ENCODE peak calls at places on chromosomes 5 and 9, in nine cellular contexts. F is stomach, Z is RWPE1, A is H9, I is lower leg skin, D is AG04449, W is left lung, U is AG09309, C is HL-60. Q is an unnamed sample.

GRCh38 chr9:134500931-134501265 is 140.7 kb upstream of the COL5A1 start:
- DNase-seq in W (peak), F (no peak), Z (no peak), U (no peak), D (no peak), I (no peak), C (no peak), A (no peak), Q (no peak)

GRCh38 chr5:139903805-139904565 is 108.4 kb downstream of the PSD2 start:
- DNase-seq in D (no peak), A (peak), W (peak), Z (no peak), I (peak), F (no peak), U (no peak), C (no peak), Q (no peak)

GRCh38 chr5:53917095-53917494 is 356.7 kb downstream of the NDUFS4 start:
- DNase-seq in D (peak), Z (peak), U (peak), W (no peak), C (no peak), A (no peak), F (no peak), I (no peak), Q (no peak)

GRCh38 chr9:74006935-74007334 is 490.2 kb upstream of the RORB start:
- DNase-seq in U (no peak), C (no peak), W (no peak), D (no peak), F (no peak), Z (peak), I (no peak), A (peak), Q (no peak)

GRCh38 chr5:66843065-66843464 is 246.9 kb downstream of the MAST4 start:
- DNase-seq in Z (no peak), U (no peak), I (no peak), D (no peak), C (no peak), A (no peak), F (no peak), W (no peak), Q (no peak)

GRCh38 chr5:157164521-157164920 is 1.5 kb downstream of the GARIN3 start:
- DNase-seq in U (no peak), C (no peak), Z (no peak), D (no peak), W (no peak), F (no peak), I (no peak), A (no peak), Q (no peak)

GRCh38 chr5:72013741-72014703 is 93.3 kb upstream of the MAP1B start:
- DNase-seq in Z (no peak), D (no peak), C (no peak), I (no peak), A (no peak), U (no peak), W (no peak), F (no peak), Q (no peak)

GRCh38 chr9:31336391-31336790 is 1048.1 kb upstream of the ACO1 start:
- DNase-seq in I (no peak), U (no peak), C (no peak), W (no peak), F (no peak), D (no peak), A (no peak), Z (no peak), Q (no peak)

GRCh38 chr9:69817202-69817601 is 3.4 kb upstream of the CFAP95 start:
- DNase-seq in U (no peak), D (no peak), A (no peak), Z (no peak), F (no peak), C (no peak), I (no peak), W (no peak), Q (no peak)

GRCh38 chr9:116900007-116900367 is 212.9 kb downstream of the TRIM32 start:
- DNase-seq in Z (no peak), A (no peak), D (no peak), F (no peak), W (no peak), U (no peak), I (no peak), C (no peak), Q (no peak)

GRCh38 chr9:75410405-75410804 is 322.1 kb downstream of the OSTF1 start:
- DNase-seq in W (no peak), C (no peak), A (no peak), U (no peak), D (no peak), I (no peak), F (no peak), Z (no peak), Q (no peak)

GRCh38 chr9:36928670-36929349 is 105.3 kb downstream of the PAX5 start:
- DNase-seq in F (no peak), C (no peak), U (peak), I (no peak), Z (peak), D (no peak), W (no peak), A (no peak), Q (no peak)

GRCh38 chr5:59506285-59506877 is 387.1 kb downstream of the PDE4D start:
- DNase-seq in W (no peak), I (no peak), D (no peak), Z (peak), U (no peak), A (no peak), C (no peak), F (no peak), Q (no peak)

DNA sequence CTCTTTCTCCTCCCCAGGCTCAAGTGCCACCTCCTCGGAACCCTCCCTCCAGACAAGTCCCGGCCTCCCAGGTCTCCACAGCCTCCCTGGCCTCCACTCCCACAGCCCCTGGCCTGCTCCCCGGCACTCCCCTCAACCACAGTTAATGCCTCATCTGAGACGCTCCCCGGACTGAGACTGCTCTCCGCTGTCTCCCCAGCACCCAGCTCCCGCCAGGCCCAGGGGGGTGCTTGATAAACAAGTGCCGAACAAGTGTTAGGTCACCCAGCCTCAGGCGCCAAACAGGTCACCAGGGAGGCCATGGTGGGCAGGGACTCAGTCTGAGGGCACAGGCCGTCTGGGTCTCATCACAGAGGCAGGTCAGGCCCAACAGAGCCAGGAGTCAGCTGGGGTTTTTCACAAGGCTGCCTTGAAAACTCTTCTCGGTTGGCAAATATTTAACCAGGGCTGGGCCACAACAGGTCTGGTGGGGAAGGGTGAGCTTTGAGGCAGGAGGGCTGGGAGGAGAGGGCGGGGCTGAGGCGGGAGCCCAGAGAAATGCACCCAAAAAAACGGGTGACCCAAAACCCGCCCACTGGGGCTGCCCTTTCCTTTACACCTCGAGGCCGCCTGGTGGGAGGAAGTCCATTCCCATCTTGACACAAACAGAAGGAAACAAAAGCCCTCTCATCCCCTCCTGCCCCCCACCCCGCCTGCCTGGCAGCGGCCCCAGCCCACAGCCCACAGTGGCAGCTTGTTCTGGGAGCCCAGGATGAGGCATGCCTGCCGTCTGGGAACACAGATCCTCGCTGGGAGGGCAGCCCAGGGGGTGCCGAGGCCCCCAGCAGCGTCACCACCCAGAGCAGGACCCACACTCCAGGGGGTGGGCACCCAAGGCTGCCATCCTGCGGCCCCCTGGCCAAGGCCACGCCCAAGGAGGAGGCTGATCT is 66.6 kb upstream of the STXBP1 start:
- DNase-seq in I (no peak), U (no peak), W (peak), F (peak), D (no peak), A (no peak), C (no peak), Z (peak), Q (no peak)
- TF ChIP-seq CTCF in I (no peak), U (peak), W (no peak), F (no peak), D (no peak), A (no peak), C (no peak), Z (no peak), Q (no peak)

GRCh38 chr5:81884871-81885270 is 87.0 kb upstream of the ATG10 start:
- DNase-seq in W (no peak), I (no peak), A (no peak), D (no peak), F (no peak), C (no peak), Z (no peak), U (no peak), Q (no peak)
- TF ChIP-seq CTCF in W (no peak), I (no peak), A (no peak), D (no peak), F (no peak), C (no peak), Z (no peak), U (peak), Q (no peak)

DNA sequence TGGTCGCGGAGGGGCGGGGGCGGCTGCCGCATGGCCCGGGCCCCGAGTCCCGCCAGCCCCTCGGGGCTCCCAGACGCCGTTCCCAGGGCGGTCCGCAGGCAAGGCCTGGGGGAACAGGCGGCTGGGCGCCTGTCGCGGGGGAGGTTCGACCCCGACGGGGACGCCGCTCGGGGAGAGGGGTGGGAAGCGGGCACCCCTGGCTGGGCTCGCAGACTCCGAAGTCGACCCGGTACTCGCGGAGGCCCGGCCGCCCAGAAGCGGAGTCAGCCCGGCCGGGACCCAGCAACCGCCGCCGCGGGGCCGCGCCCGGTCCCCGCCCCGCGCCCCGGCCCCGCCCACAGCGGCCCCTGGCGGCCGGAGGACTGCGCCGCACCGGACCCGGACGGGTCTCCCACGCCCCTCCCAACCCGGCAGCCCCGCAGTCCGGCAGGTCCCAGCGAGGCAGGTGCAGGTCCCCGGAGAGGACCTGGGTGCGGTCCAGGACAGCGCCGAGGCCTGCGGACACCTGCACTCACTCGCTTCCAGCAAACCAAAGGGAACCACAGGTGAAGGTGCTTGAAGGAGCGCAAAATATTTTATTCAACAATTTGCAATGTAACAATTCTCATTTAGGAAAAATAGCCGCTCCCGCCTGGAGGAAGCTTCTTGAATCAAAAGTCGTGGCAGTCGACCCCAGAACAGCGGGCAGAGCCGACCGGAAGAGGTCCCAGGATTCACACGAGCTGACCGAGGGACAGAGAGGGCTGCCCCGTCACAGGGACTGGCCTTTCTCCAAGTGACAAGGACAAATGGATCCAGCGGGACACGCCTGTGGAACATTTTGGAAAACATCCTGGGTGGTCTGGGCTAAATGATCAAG is at the start of gene INPP5E:
- DNase-seq in D (no peak), I (peak), A (peak), F (peak), C (peak), U (no peak), W (peak), Z (peak), Q (no peak)
- TF ChIP-seq CTCF in D (peak), I (no peak), A (peak), F (peak), C (no peak), U (peak), W (peak), Z (peak), Q (peak)

DNA sequence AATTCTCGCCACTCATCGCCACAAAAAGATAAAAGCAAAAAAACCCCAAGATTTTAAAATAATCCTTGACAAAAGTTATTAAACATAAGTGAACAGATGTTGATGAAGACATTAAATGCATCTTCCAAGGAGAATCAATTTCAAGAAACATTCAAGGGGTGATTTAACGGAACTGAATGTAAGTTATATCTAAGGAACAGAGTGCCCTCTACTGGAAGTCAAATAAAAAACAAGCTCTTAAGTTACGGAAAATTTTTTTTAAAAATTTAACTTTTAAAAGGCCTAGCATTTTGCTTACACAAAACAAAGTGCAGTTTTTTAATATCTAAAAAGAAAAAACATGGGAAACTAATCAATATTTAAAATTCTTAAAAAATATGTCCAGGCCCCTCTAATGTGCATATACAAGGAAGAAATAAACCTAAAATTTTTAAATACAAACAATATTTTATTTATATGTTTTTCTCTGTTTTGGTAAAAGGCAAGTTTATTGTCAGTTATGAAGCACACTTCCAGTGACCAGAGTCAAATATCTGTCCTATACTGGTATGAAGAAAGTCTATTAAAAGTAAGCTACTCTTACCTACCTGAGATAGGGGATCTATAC is 28.0 kb downstream of the TEX10 start:
- DNase-seq in I (no peak), W (no peak), U (peak), F (no peak), C (no peak), D (no peak), Z (peak), A (no peak), Q (no peak)
- TF ChIP-seq CTCF in I (no peak), W (peak), U (peak), F (peak), C (no peak), D (no peak), Z (peak), A (peak), Q (peak)

GRCh38 chr5:138611295-138612220 is 36.4 kb upstream of the HSPA9 start:
- DNase-seq in A (peak), I (no peak), D (no peak), W (no peak), U (no peak), C (no peak), Z (no peak), F (no peak), Q (no peak)
- TF ChIP-seq CTCF in A (peak), I (no peak), D (no peak), W (no peak), U (no peak), C (no peak), Z (no peak), F (no peak), Q (no peak)

DNA sequence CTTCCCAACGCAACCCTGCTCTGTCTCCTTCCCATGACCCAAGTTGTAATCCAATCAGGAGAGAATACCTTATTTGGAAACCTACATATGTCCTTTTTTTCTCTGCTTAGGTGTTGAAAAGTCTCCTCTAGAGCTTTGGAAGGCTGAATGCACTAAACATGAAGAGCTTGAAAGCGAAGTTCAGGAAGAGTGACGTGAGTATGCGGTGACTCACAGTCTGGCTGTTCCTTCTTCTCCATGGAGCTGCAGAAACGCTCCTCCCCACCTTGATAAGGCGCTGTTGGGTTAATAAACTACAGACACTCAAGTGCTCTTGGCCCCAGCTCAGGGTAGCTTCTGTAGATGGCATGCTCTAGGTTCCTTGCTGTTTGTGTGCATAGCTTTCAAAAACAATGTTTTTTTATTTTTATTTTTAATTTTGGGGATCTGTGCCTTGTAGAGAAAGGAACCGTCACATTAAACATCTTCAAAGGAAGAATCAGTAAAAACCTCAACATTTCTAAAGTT is 30.7 kb downstream of the RAI14 start:
- DNase-seq in D (peak), I (peak), Z (peak), A (no peak), C (no peak), U (peak), W (no peak), F (peak), Q (no peak)
- TF ChIP-seq CTCF in D (peak), I (no peak), Z (no peak), A (no peak), C (no peak), U (peak), W (no peak), F (no peak), Q (no peak)

GRCh38 chr5:174187481-174187880 is 142.0 kb downstream of the NSG2 start:
- DNase-seq in C (no peak), A (peak), D (no peak), Z (no peak), F (no peak), W (no peak), I (peak), U (no peak), Q (no peak)

GRCh38 chr5:174188300-174188699 is 142.8 kb downstream of the NSG2 start:
- DNase-seq in A (no peak), U (no peak), F (no peak), W (no peak), Z (no peak), I (peak), D (no peak), C (no peak), Q (no peak)

GRCh38 chr5:174187001-174187400 is 141.5 kb downstream of the NSG2 start:
- DNase-seq in I (peak), W (no peak), U (no peak), A (peak), F (no peak), C (no peak), D (no peak), Z (no peak), Q (no peak)

GRCh38 chr5:174185506-174185905 is 140.0 kb downstream of the NSG2 start:
- DNase-seq in U (no peak), A (peak), F (no peak), D (no peak), I (peak), Z (no peak), W (no peak), C (no peak), Q (no peak)

GRCh38 chr5:174186096-174186495 is 140.6 kb downstream of the NSG2 start:
- DNase-seq in Z (no peak), U (no peak), A (peak), I (peak), D (no peak), C (no peak), F (no peak), W (no peak), Q (no peak)
- TF ChIP-seq CTCF in Z (no peak), U (no peak), A (no peak), I (no peak), D (no peak), C (no peak), F (no peak), W (no peak), Q (no peak)

DNA sequence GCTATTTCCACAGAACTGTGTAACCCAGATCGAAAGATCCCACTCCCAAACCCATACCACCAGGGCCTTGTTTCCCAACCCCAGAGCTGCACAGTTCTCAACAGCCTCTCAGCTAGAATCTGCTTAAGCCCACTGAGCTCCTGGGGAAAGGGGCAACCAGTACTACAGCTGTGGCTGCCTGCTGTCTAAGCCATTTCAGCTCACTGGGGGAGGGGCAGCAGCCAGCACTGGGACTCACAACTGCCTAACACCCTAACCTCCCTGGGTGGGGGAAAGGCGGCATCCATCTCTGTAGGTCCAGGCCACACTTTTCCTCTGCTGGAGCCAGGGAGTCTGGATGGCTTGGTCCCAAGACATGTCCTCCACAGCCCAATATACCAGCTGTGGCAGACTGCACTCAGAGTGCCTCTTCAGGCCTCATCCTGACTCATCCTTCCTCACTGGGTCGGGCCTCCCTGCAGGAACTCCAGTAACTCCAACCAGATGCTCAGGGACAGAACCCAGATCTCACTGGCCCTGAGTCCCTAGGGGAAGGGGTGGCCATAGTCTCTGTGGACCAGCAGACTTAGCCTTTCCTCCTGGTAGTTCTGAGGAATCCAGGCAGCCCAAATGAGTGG is 241.4 kb downstream of the HINT1 start:
- DNase-seq in C (no peak), F (no peak), D (no peak), W (peak), A (no peak), Z (no peak), U (peak), I (no peak), Q (no peak)
- TF ChIP-seq CTCF in C (no peak), F (no peak), D (no peak), W (no peak), A (no peak), Z (no peak), U (no peak), I (no peak), Q (no peak)

DNA sequence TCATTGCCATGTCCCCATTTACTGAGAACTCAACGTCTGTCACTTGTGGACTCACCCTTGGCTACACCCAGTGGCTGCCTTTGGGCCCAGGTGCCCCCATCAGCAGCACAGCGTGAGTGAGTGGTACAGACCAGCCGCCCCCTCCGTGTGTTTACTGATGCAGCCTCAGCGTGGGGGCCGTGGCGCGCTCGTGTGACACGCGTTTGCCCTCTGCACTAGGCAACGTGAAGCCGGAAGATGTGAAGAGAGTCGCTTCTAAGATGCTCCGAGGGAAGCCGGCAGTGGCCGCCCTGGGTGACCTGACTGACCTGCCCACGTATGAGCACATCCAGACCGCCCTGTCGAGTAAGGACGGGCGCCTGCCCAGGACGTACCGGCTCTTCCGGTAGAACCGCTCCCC is 12.4 kb downstream of the PMPCA start:
- DNase-seq in I (no peak), A (no peak), W (no peak), F (no peak), U (no peak), Z (no peak), D (no peak), C (no peak), Q (no peak)
- TF ChIP-seq CTCF in I (no peak), A (no peak), W (no peak), F (no peak), U (no peak), Z (no peak), D (no peak), C (no peak), Q (no peak)